ENCODE peak calls at places on chromosome 4, in eight cellular contexts. Q, B, L, Z, M, F, E and T are unnamed samples.

GRCh38 chr4:54274786-54275503 is 45.9 kb downstream of the PDGFRA start:
- DNase-seq in Z (no peak), B (no peak), E (no peak), L (no peak), M (no peak), Q (no peak), F (no peak), T (no peak)

GRCh38 chr4:124970011-124970410 is 257.5 kb upstream of the ANKRD50 start:
- DNase-seq in B (no peak), L (no peak), F (no peak), E (no peak), Z (no peak), M (no peak), Q (no peak), T (no peak)

GRCh38 chr4:114184901-114185300 is 205.5 kb upstream of the ARSJ start:
- DNase-seq in M (no peak), Q (no peak), E (no peak), L (no peak), B (no peak), F (no peak), Z (no peak), T (peak)

GRCh38 chr4:183422962-183423653 is 21.3 kb upstream of the CDKN2AIP start:
- DNase-seq in Q (no peak), B (no peak), L (no peak), Z (no peak), F (no peak), M (no peak), E (no peak), T (no peak)

GRCh38 chr4:137156054-137156453 is 376.2 kb downstream of the PCDH18 start:
- DNase-seq in M (no peak), B (no peak), L (no peak), Z (no peak), E (no peak), F (no peak), Q (no peak), T (no peak)

GRCh38 chr4:69874507-69874906 is 14.6 kb upstream of the SULT1E1 start:
- DNase-seq in B (no peak), L (no peak), E (no peak), F (no peak), Z (no peak), M (no peak), Q (no peak), T (no peak)

GRCh38 chr4:107666134-107666533 is 53.9 kb downstream of the PAPSS1 start:
- DNase-seq in F (no peak), L (no peak), Q (no peak), Z (no peak), M (no peak), B (no peak), E (no peak), T (no peak)

GRCh38 chr4:109701566-109702399 is 1.5 kb downstream of the CASP6 start:
- DNase-seq in M (no peak), E (no peak), Q (no peak), F (no peak), Z (peak), B (no peak), L (no peak), T (no peak)

GRCh38 chr4:78687818-78688217 is 88.3 kb upstream of the BMP2K start:
- DNase-seq in F (no peak), B (no peak), Z (no peak), Q (no peak), L (no peak), E (no peak), M (no peak), T (no peak)

GRCh38 chr4:170047774-170048354 is 21.7 kb upstream of the MFAP3L start:
- DNase-seq in B (peak), M (peak), Q (peak), L (peak), E (no peak), F (peak), Z (peak), T (peak)

GRCh38 chr4:186755550-186756519 is 32.2 kb upstream of the FAT1 start:
- DNase-seq in F (no peak), M (no peak), Q (no peak), L (no peak), E (no peak), Z (no peak), B (no peak), T (no peak)